ENCODE peak calls at places on chromosomes 16 and 17, in five cellular contexts. M is smooth muscle cell of the brain vasculature; J is stimulated activated CD4-positive, alpha-beta T cell treated with anti-CD3 and anti-CD28 coated beads, Interleukin-1b, Interleukin-23, amount 100 ng/mL, for 24 hours; X is tibial nerve; L is nucleus accumbens. K is an unnamed sample.

GRCh38 chr16:77387810-77388209 is 47.0 kb downstream of the ADAMTS18 start:
- DNase-seq in L (no peak), X (no peak), M (no peak), J (no peak), K (no peak)

GRCh38 chr17:55056530-55056929 is 88.0 kb downstream of the STXBP4 start:
- DNase-seq in L (no peak), X (no peak), M (no peak), J (no peak), K (no peak)

GRCh38 chr16:54282202-54282922 is 4.2 kb downstream of the IRX3 start:
- DNase-seq in J (no peak), X (no peak), L (peak), M (no peak), K (peak)

GRCh38 chr17:4326608-4327007 is 39.9 kb downstream of the UBE2G1 start:
- DNase-seq in M (no peak), J (no peak), X (no peak), L (no peak), K (no peak)

GRCh38 chr17:81234940-81235821 is 3.7 kb downstream of the TEPSIN start:
- DNase-seq in J (no peak), X (no peak), L (no peak), M (no peak), K (no peak)

GRCh38 chr16:54526916-54527315 is 240.3 kb upstream of the IRX3 start:
- DNase-seq in L (no peak), M (no peak), X (no peak), J (no peak), K (no peak)

GRCh38 chr17:9116311-9116820 is 95.1 kb downstream of the NTN1 start:
- DNase-seq in X (no peak), L (no peak), J (no peak), M (no peak), K (no peak)

GRCh38 chr16:3115561-3115960 is 3.2 kb downstream of the ZNF205 start:
- DNase-seq in L (no peak), J (no peak), M (no peak), X (no peak), K (no peak)

GRCh38 chr16:28292731-28293588 is 635 bp downstream of the SBK1 start:
- DNase-seq in M (no peak), L (peak), J (no peak), X (no peak), K (peak)